ENCODE peak calls at places on chromosomes 5 and 9, in four cellular contexts. One of them, this sample, is unnamed.

GRCh38 chr9:6034954-6035353 is 19.5 kb upstream of the RANBP6 start:
- DNase-seq in stomach: no peak
- DNase-seq in effector memory CD4-positive, alpha-beta T cell: no peak
- DNase-seq in mesenchymal stem cell: no peak
- DNase-seq in this sample: no peak

GRCh38 chr9:126877418-126877817 is 17.0 kb downstream of the ZBTB34 start:
- DNase-seq in stomach: no peak
- DNase-seq in effector memory CD4-positive, alpha-beta T cell: no peak
- DNase-seq in mesenchymal stem cell: no peak
- DNase-seq in this sample: no peak

GRCh38 chr5:16736158-16736994 is 119.6 kb upstream of the RETREG1 start:
- DNase-seq in stomach: peak; percentile 83
- DNase-seq in effector memory CD4-positive, alpha-beta T cell: no peak
- DNase-seq in mesenchymal stem cell: peak; percentile 89
- DNase-seq in this sample: no peak

GRCh38 chr9:109705515-109705914 is 74.5 kb upstream of the PALM2AKAP2 start:
- DNase-seq in stomach: no peak
- DNase-seq in effector memory CD4-positive, alpha-beta T cell: no peak
- DNase-seq in mesenchymal stem cell: peak; percentile 57
- DNase-seq in this sample: no peak

GRCh38 chr5:52665544-52665943 is 122.2 kb upstream of the ITGA1 start:
- DNase-seq in stomach: no peak
- DNase-seq in effector memory CD4-positive, alpha-beta T cell: no peak
- DNase-seq in mesenchymal stem cell: peak; percentile 66
- DNase-seq in this sample: no peak

GRCh38 chr5:150626853-150627276 is 13.6 kb upstream of the SYNPO start:
- DNase-seq in stomach: peak; percentile 67
- DNase-seq in effector memory CD4-positive, alpha-beta T cell: no peak
- DNase-seq in mesenchymal stem cell: no peak
- DNase-seq in this sample: peak; percentile 89

GRCh38 chr5:10310073-10310779 is 2.5 kb upstream of the CMBL start:
- DNase-seq in stomach: peak; percentile 51
- DNase-seq in effector memory CD4-positive, alpha-beta T cell: no peak
- DNase-seq in mesenchymal stem cell: peak; percentile 39
- DNase-seq in this sample: no peak

GRCh38 chr5:134550271-134551214 is 25.1 kb downstream of the JADE2 start:
- DNase-seq in stomach: peak; percentile 55
- DNase-seq in effector memory CD4-positive, alpha-beta T cell: no peak
- DNase-seq in mesenchymal stem cell: no peak
- DNase-seq in this sample: no peak

GRCh38 chr5:109921735-109922395 is 232.1 kb downstream of the MAN2A1 start:
- DNase-seq in stomach: peak; percentile 75
- DNase-seq in effector memory CD4-positive, alpha-beta T cell: peak; percentile 3
- DNase-seq in mesenchymal stem cell: no peak
- DNase-seq in this sample: no peak

GRCh38 chr9:33025572-33026347 is 687 bp downstream of the DNAJA1 start:
- DNase-seq in stomach: peak; percentile 65
- DNase-seq in effector memory CD4-positive, alpha-beta T cell: peak; percentile 82
- DNase-seq in mesenchymal stem cell: peak; percentile 78
- DNase-seq in this sample: peak; percentile 84

GRCh38 chr5:91419571-91420537 is 36.7 kb upstream of the ARRDC3 start:
- DNase-seq in stomach: peak; percentile 75
- DNase-seq in effector memory CD4-positive, alpha-beta T cell: peak; percentile 65
- DNase-seq in mesenchymal stem cell: peak; percentile 62
- DNase-seq in this sample: peak; percentile 76

GRCh38 chr9:3498691-3499090 is 27.1 kb downstream of the RFX3 start:
- DNase-seq in stomach: no peak
- DNase-seq in effector memory CD4-positive, alpha-beta T cell: no peak
- DNase-seq in mesenchymal stem cell: peak; percentile 45
- DNase-seq in this sample: no peak

GRCh38 chr5:4252322-4252721 is 656.7 kb downstream of the IRX1 start:
- DNase-seq in stomach: no peak
- DNase-seq in effector memory CD4-positive, alpha-beta T cell: no peak
- DNase-seq in mesenchymal stem cell: no peak
- DNase-seq in this sample: no peak

GRCh38 chr9:89073397-89073796 is 82.1 kb downstream of the S1PR3 start:
- DNase-seq in stomach: no peak
- DNase-seq in effector memory CD4-positive, alpha-beta T cell: no peak
- DNase-seq in mesenchymal stem cell: no peak
- DNase-seq in this sample: no peak

GRCh38 chr5:13745508-13745907 is 199.0 kb downstream of the DNAH5 start:
- DNase-seq in stomach: no peak
- DNase-seq in effector memory CD4-positive, alpha-beta T cell: no peak
- DNase-seq in mesenchymal stem cell: peak; percentile 59
- DNase-seq in this sample: no peak

GRCh38 chr9:21030389-21031035 is 928 bp downstream of the HACD4 start:
- DNase-seq in stomach: no peak
- DNase-seq in effector memory CD4-positive, alpha-beta T cell: no peak
- DNase-seq in mesenchymal stem cell: peak; percentile 12
- DNase-seq in this sample: no peak

GRCh38 chr5:149561848-149562247 is 10.6 kb upstream of the CSNK1A1 start:
- DNase-seq in stomach: no peak
- DNase-seq in effector memory CD4-positive, alpha-beta T cell: no peak
- DNase-seq in mesenchymal stem cell: peak; percentile 97
- DNase-seq in this sample: no peak

GRCh38 chr5:121008041-121008440 is 543.9 kb downstream of the PRR16 start:
- DNase-seq in stomach: no peak
- DNase-seq in effector memory CD4-positive, alpha-beta T cell: no peak
- DNase-seq in mesenchymal stem cell: no peak
- DNase-seq in this sample: no peak

GRCh38 chr9:127734247-127734746 is 797 bp downstream of the TOR2A start:
- DNase-seq in stomach: no peak
- DNase-seq in effector memory CD4-positive, alpha-beta T cell: no peak
- DNase-seq in mesenchymal stem cell: no peak
- DNase-seq in this sample: no peak

GRCh38 chr5:126868961-126869451 is 92.1 kb downstream of the LMNB1 start:
- DNase-seq in stomach: no peak
- DNase-seq in effector memory CD4-positive, alpha-beta T cell: no peak
- DNase-seq in mesenchymal stem cell: no peak
- DNase-seq in this sample: no peak

GRCh38 chr9:119195521-119195920 is 173.7 kb downstream of the BRINP1 start:
- DNase-seq in stomach: no peak
- DNase-seq in effector memory CD4-positive, alpha-beta T cell: no peak
- DNase-seq in mesenchymal stem cell: no peak
- DNase-seq in this sample: no peak

GRCh38 chr9:4762108-4762888 is 21.3 kb upstream of the AK3 start:
- DNase-seq in stomach: peak; percentile 88
- DNase-seq in effector memory CD4-positive, alpha-beta T cell: peak; percentile 67
- DNase-seq in mesenchymal stem cell: peak; percentile 75
- DNase-seq in this sample: peak; percentile 82
- H3K27ac ChIP-seq in stomach: peak overlapping the region; percentile 73
- H3K27ac ChIP-seq in effector memory CD4-positive, alpha-beta T cell: no peak overlapping the region
- H3K27ac ChIP-seq in mesenchymal stem cell: peak overlapping the region; percentile 66
- H3K27ac ChIP-seq in this sample: no peak overlapping the region

GRCh38 chr9:92980085-92980745 is 32.9 kb downstream of the FGD3 start:
- DNase-seq in stomach: no peak
- DNase-seq in effector memory CD4-positive, alpha-beta T cell: no peak
- DNase-seq in mesenchymal stem cell: no peak
- DNase-seq in this sample: no peak

GRCh38 chr9:92982130-92982529 is 34.8 kb downstream of the FGD3 start:
- DNase-seq in stomach: no peak
- DNase-seq in effector memory CD4-positive, alpha-beta T cell: no peak
- DNase-seq in mesenchymal stem cell: no peak
- DNase-seq in this sample: no peak

GRCh38 chr9:92977279-92977678 is 30.0 kb downstream of the FGD3 start:
- DNase-seq in stomach: no peak
- DNase-seq in effector memory CD4-positive, alpha-beta T cell: no peak
- DNase-seq in mesenchymal stem cell: no peak
- DNase-seq in this sample: no peak

GRCh38 chr9:92978345-92978875 is 31.1 kb downstream of the FGD3 start:
- DNase-seq in stomach: no peak
- DNase-seq in effector memory CD4-positive, alpha-beta T cell: no peak
- DNase-seq in mesenchymal stem cell: no peak
- DNase-seq in this sample: no peak

GRCh38 chr9:92979657-92980056 is 32.3 kb downstream of the FGD3 start:
- DNase-seq in stomach: no peak
- DNase-seq in effector memory CD4-positive, alpha-beta T cell: no peak
- DNase-seq in mesenchymal stem cell: no peak
- DNase-seq in this sample: no peak
- H3K9me3 ChIP-seq in stomach: peaks cover 5% of the 10 kb centered on the region
- H3K9me3 ChIP-seq in effector memory CD4-positive, alpha-beta T cell: no peaks in the 10 kb centered on the region
- H3K9me3 ChIP-seq in mesenchymal stem cell: peaks cover 21% of the 10 kb centered on the region
- H3K9me3 ChIP-seq in this sample: no peaks in the 10 kb centered on the region

GRCh38 chr5:154653764-154654483 is 101.3 kb upstream of the LARP1 start:
- DNase-seq in stomach: no peak
- DNase-seq in effector memory CD4-positive, alpha-beta T cell: no peak
- DNase-seq in mesenchymal stem cell: peak; percentile 43
- DNase-seq in this sample: no peak
- H3K27ac ChIP-seq in stomach: peak overlapping the region; percentile 62
- H3K27ac ChIP-seq in effector memory CD4-positive, alpha-beta T cell: no peak overlapping the region
- H3K27ac ChIP-seq in mesenchymal stem cell: no peak overlapping the region
- H3K27ac ChIP-seq in this sample: no peak overlapping the region

GRCh38 chr5:322281-322941 is 897 bp downstream of the AHRR start:
- DNase-seq in stomach: no peak
- DNase-seq in effector memory CD4-positive, alpha-beta T cell: no peak
- DNase-seq in mesenchymal stem cell: peak; percentile 63
- DNase-seq in this sample: no peak
- H3K9me3 ChIP-seq in stomach: no peaks in the 10 kb centered on the region
- H3K9me3 ChIP-seq in effector memory CD4-positive, alpha-beta T cell: no peaks in the 10 kb centered on the region
- H3K9me3 ChIP-seq in mesenchymal stem cell: no peaks in the 10 kb centered on the region
- H3K9me3 ChIP-seq in this sample: no peaks in the 10 kb centered on the region

DNA sequence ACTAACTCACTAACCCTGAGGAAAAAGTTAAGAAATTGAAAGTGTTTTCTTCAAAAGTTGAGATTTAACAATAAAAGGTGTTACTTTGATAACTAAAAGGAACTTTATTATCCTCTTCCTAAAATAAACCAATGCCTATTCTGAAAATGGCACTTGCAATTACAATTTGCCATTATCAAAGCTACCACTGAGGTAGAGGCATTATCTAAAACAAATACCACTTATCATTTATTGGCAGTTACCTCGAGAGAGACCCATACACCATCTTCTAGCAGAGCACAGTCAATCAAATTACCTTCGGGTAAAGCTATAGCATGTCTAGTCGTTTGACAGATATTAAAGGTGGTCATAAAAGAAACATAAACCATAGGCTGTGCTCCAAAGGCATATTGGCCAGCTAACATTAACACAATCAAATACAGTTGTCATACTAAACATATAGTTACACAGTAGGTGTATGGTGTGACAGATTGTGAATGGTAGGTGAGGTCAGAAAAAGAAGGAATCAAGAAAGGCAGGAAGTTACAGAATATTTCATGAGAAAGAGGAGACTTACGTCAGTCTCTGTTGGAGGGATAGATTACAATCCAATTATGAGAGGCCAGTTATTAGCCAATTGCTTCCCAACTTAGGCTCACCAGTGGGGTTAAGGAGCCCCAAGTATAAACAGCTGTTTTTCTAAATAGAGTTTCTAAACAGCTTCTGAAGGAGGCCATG is 56.3 kb downstream of the VCAN start:
- DNase-seq in stomach: no peak
- DNase-seq in effector memory CD4-positive, alpha-beta T cell: no peak
- DNase-seq in mesenchymal stem cell: no peak
- DNase-seq in this sample: no peak
- H3K27ac ChIP-seq in stomach: no peak overlapping the region
- H3K27ac ChIP-seq in effector memory CD4-positive, alpha-beta T cell: no peak overlapping the region
- H3K27ac ChIP-seq in mesenchymal stem cell: no peak overlapping the region
- H3K27ac ChIP-seq in this sample: no peak overlapping the region